ENCODE peak calls at places on chromosomes 4 and X, in six cellular contexts. X is Calu3; Z is naive B cell; C is choroid plexus epithelial cell; D is activated naive CD4-positive, alpha-beta T cell treated with Interleukin-2 at 50 U/mL for 16 hours; P is CD4-positive, alpha-beta T cell. V is an unnamed sample.

GRCh38 chrX:47232803-47233332 is at the start of gene USP11:
- DNase-seq in P (peak), D (peak), X (peak), C (peak), Z (peak), V (peak)

GRCh38 chr4:83320548-83320947 is 14.1 kb downstream of the HPSE start:
- DNase-seq in P (no peak), Z (no peak), X (no peak), D (no peak), C (peak), V (peak)

GRCh38 chr4:110160616-110161015 is 37.8 kb downstream of the ELOVL6 start:
- DNase-seq in X (no peak), D (no peak), Z (no peak), P (no peak), C (no peak), V (no peak)

GRCh38 chrX:1537031-1537715 is at the start of gene P2RY8:
- DNase-seq in C (peak), Z (peak), P (peak), D (peak), X (peak), V (peak)

GRCh38 chr4:185508162-185508561 is 27.1 kb downstream of the PDLIM3 start:
- DNase-seq in Z (no peak), C (no peak), P (no peak), D (no peak), X (peak), V (no peak)

GRCh38 chr4:88333741-88334405 is 44.8 kb upstream of the HERC6 start:
- DNase-seq in D (no peak), X (no peak), C (peak), P (no peak), Z (no peak), V (no peak)

GRCh38 chrX:21056636-21057035 is 317.6 kb upstream of the CNKSR2 start:
- DNase-seq in Z (no peak), X (no peak), P (no peak), D (no peak), C (no peak), V (no peak)

GRCh38 chrX:106898462-106898861 is 4.7 kb downstream of the RIPPLY1 start:
- DNase-seq in P (no peak), X (peak), C (peak), D (no peak), Z (peak), V (no peak)

GRCh38 chr4:128924951-128925350 is 115.5 kb downstream of the JADE1 start:
- DNase-seq in Z (no peak), X (no peak), D (no peak), P (no peak), C (peak), V (no peak)

GRCh38 chr4:151921811-151922210 is 161.0 kb upstream of the GATB start:
- DNase-seq in P (no peak), X (no peak), Z (no peak), D (no peak), C (peak), V (no peak)